ENCODE peak calls at places on chromosomes 7 and 10, in eight cellular contexts. One of them, this sample, is unnamed.

GRCh38 chr10:129730993-129731325 is 233.1 kb downstream of the EBF3 start:
- DNase-seq in nucleus accumbens: no peak
- DNase-seq in NCI-H524 treated with DMSO at 0.1 percent for 48 hours: no peak
- DNase-seq in activated gamma-delta T cell: no peak
- DNase-seq in fibroblast of lung: no peak
- DNase-seq in GM23338: no peak
- DNase-seq in hippocampal formation: no peak
- DNase-seq in 8988T: no peak
- DNase-seq in this sample: no peak

GRCh38 chr10:125248489-125248888 is 88.1 kb upstream of the CTBP2 start:
- DNase-seq in nucleus accumbens: no peak
- DNase-seq in NCI-H524 treated with DMSO at 0.1 percent for 48 hours: no peak
- DNase-seq in activated gamma-delta T cell: no peak
- DNase-seq in fibroblast of lung: no peak
- DNase-seq in GM23338: no peak
- DNase-seq in hippocampal formation: no peak
- DNase-seq in 8988T: no peak
- DNase-seq in this sample: no peak

GRCh38 chr7:96182424-96183158 is 139.3 kb downstream of the SLC25A13 start:
- DNase-seq in nucleus accumbens: no peak
- DNase-seq in NCI-H524 treated with DMSO at 0.1 percent for 48 hours: no peak
- DNase-seq in activated gamma-delta T cell: no peak
- DNase-seq in fibroblast of lung: no peak
- DNase-seq in GM23338: no peak
- DNase-seq in hippocampal formation: no peak
- DNase-seq in 8988T: no peak
- DNase-seq in this sample: no peak

GRCh38 chr7:44111759-44112158 is 7.6 kb downstream of the AEBP1 start:
- DNase-seq in nucleus accumbens: peak
- DNase-seq in NCI-H524 treated with DMSO at 0.1 percent for 48 hours: no peak
- DNase-seq in activated gamma-delta T cell: no peak
- DNase-seq in fibroblast of lung: no peak
- DNase-seq in GM23338: no peak
- DNase-seq in hippocampal formation: no peak
- DNase-seq in 8988T: no peak
- DNase-seq in this sample: no peak

GRCh38 chr7:42198974-42199668 is 37.9 kb downstream of the GLI3 start:
- DNase-seq in nucleus accumbens: no peak
- DNase-seq in NCI-H524 treated with DMSO at 0.1 percent for 48 hours: no peak
- DNase-seq in activated gamma-delta T cell: no peak
- DNase-seq in fibroblast of lung: peak
- DNase-seq in GM23338: no peak
- DNase-seq in hippocampal formation: no peak
- DNase-seq in 8988T: no peak
- DNase-seq in this sample: no peak

GRCh38 chr7:43362652-43363428 is 220.1 kb upstream of the STK17A start:
- DNase-seq in nucleus accumbens: no peak
- DNase-seq in NCI-H524 treated with DMSO at 0.1 percent for 48 hours: no peak
- DNase-seq in activated gamma-delta T cell: no peak
- DNase-seq in fibroblast of lung: no peak
- DNase-seq in GM23338: no peak
- DNase-seq in hippocampal formation: no peak
- DNase-seq in 8988T: no peak
- DNase-seq in this sample: no peak

GRCh38 chr10:48444861-48445841 is 138.7 kb downstream of the MAPK8 start:
- DNase-seq in nucleus accumbens: no peak
- DNase-seq in NCI-H524 treated with DMSO at 0.1 percent for 48 hours: peak
- DNase-seq in activated gamma-delta T cell: no peak
- DNase-seq in fibroblast of lung: no peak
- DNase-seq in GM23338: peak
- DNase-seq in hippocampal formation: no peak
- DNase-seq in 8988T: peak
- DNase-seq in this sample: no peak

GRCh38 chr7:109842386-109842785 is 1248.5 kb upstream of the LRRN3 start:
- DNase-seq in nucleus accumbens: no peak
- DNase-seq in NCI-H524 treated with DMSO at 0.1 percent for 48 hours: no peak
- DNase-seq in activated gamma-delta T cell: no peak
- DNase-seq in fibroblast of lung: no peak
- DNase-seq in GM23338: no peak
- DNase-seq in hippocampal formation: no peak
- DNase-seq in 8988T: no peak
- DNase-seq in this sample: no peak

GRCh38 chr7:150380463-150380862 is 1.3 kb downstream of the ZNF775 start:
- DNase-seq in nucleus accumbens: no peak
- DNase-seq in NCI-H524 treated with DMSO at 0.1 percent for 48 hours: no peak
- DNase-seq in activated gamma-delta T cell: no peak
- DNase-seq in fibroblast of lung: no peak
- DNase-seq in GM23338: no peak
- DNase-seq in hippocampal formation: no peak
- DNase-seq in 8988T: no peak
- DNase-seq in this sample: peak

GRCh38 chr10:123043409-123043925 is 34.7 kb downstream of the ACADSB start:
- DNase-seq in nucleus accumbens: peak
- DNase-seq in NCI-H524 treated with DMSO at 0.1 percent for 48 hours: peak
- DNase-seq in activated gamma-delta T cell: no peak
- DNase-seq in fibroblast of lung: peak
- DNase-seq in GM23338: peak
- DNase-seq in hippocampal formation: peak
- DNase-seq in 8988T: peak
- DNase-seq in this sample: peak

GRCh38 chr7:157003445-157004049 is 6.9 kb downstream of the MNX1 start:
- DNase-seq in nucleus accumbens: no peak
- DNase-seq in NCI-H524 treated with DMSO at 0.1 percent for 48 hours: no peak
- DNase-seq in activated gamma-delta T cell: no peak
- DNase-seq in fibroblast of lung: no peak
- DNase-seq in GM23338: peak
- DNase-seq in hippocampal formation: no peak
- DNase-seq in 8988T: no peak
- DNase-seq in this sample: no peak

GRCh38 chr10:24906372-24906771 is 46.0 kb downstream of the PRTFDC1 start:
- DNase-seq in nucleus accumbens: no peak
- DNase-seq in NCI-H524 treated with DMSO at 0.1 percent for 48 hours: no peak
- DNase-seq in activated gamma-delta T cell: no peak
- DNase-seq in fibroblast of lung: no peak
- DNase-seq in GM23338: no peak
- DNase-seq in hippocampal formation: no peak
- DNase-seq in 8988T: no peak
- DNase-seq in this sample: no peak

GRCh38 chr10:7789390-7789789 is 1.4 kb downstream of the ATP5F1C start:
- DNase-seq in nucleus accumbens: no peak
- DNase-seq in NCI-H524 treated with DMSO at 0.1 percent for 48 hours: no peak
- DNase-seq in activated gamma-delta T cell: no peak
- DNase-seq in fibroblast of lung: peak
- DNase-seq in GM23338: no peak
- DNase-seq in hippocampal formation: no peak
- DNase-seq in 8988T: no peak
- DNase-seq in this sample: no peak

This sample was measured in GM06990.